ENCODE peak calls at places on chromosomes 2 and 18, in nine cellular contexts. One of them, this sample, is unnamed.

GRCh38 chr2:239202836-239203235 is 198.0 kb downstream of the HDAC4 start:
- DNase-seq in aorta: peak
- DNase-seq in putamen: no peak
- DNase-seq in effector memory CD8-positive, alpha-beta T cell: no peak
- DNase-seq in pons: no peak
- DNase-seq in DMS 273 treated with DMSO at 0.1 percent for 48 hours: no peak
- DNase-seq in right lobe of liver: peak
- DNase-seq in Kasumi-1: no peak
- DNase-seq in cardiac fibroblast: no peak
- DNase-seq in this sample: no peak

GRCh38 chr2:160140471-160140870 is 59.6 kb downstream of the ITGB6 start:
- DNase-seq in aorta: no peak
- DNase-seq in putamen: no peak
- DNase-seq in effector memory CD8-positive, alpha-beta T cell: no peak
- DNase-seq in pons: no peak
- DNase-seq in DMS 273 treated with DMSO at 0.1 percent for 48 hours: no peak
- DNase-seq in right lobe of liver: no peak
- DNase-seq in Kasumi-1: no peak
- DNase-seq in cardiac fibroblast: no peak
- DNase-seq in this sample: no peak

GRCh38 chr18:13416848-13417247 is 198.3 kb downstream of the LDLRAD4 start:
- DNase-seq in aorta: no peak
- DNase-seq in putamen: peak
- DNase-seq in effector memory CD8-positive, alpha-beta T cell: no peak
- DNase-seq in pons: no peak
- DNase-seq in DMS 273 treated with DMSO at 0.1 percent for 48 hours: no peak
- DNase-seq in right lobe of liver: no peak
- DNase-seq in Kasumi-1: no peak
- DNase-seq in cardiac fibroblast: no peak
- DNase-seq in this sample: peak

GRCh38 chr2:66431840-66432511 is 2.9 kb upstream of the MEIS1 start:
- DNase-seq in aorta: no peak
- DNase-seq in putamen: no peak
- DNase-seq in effector memory CD8-positive, alpha-beta T cell: no peak
- DNase-seq in pons: no peak
- DNase-seq in DMS 273 treated with DMSO at 0.1 percent for 48 hours: no peak
- DNase-seq in right lobe of liver: peak
- DNase-seq in Kasumi-1: no peak
- DNase-seq in cardiac fibroblast: no peak
- DNase-seq in this sample: no peak

GRCh38 chr2:193561054-193561453 is 1366.3 kb upstream of the TMEFF2 start:
- DNase-seq in aorta: no peak
- DNase-seq in putamen: no peak
- DNase-seq in effector memory CD8-positive, alpha-beta T cell: no peak
- DNase-seq in pons: no peak
- DNase-seq in DMS 273 treated with DMSO at 0.1 percent for 48 hours: no peak
- DNase-seq in right lobe of liver: no peak
- DNase-seq in Kasumi-1: no peak
- DNase-seq in cardiac fibroblast: no peak
- DNase-seq in this sample: no peak

GRCh38 chr2:230937362-230937761 is 12.3 kb upstream of the GPR55 start:
- DNase-seq in aorta: no peak
- DNase-seq in putamen: no peak
- DNase-seq in effector memory CD8-positive, alpha-beta T cell: no peak
- DNase-seq in pons: no peak
- DNase-seq in DMS 273 treated with DMSO at 0.1 percent for 48 hours: no peak
- DNase-seq in right lobe of liver: no peak
- DNase-seq in Kasumi-1: no peak
- DNase-seq in cardiac fibroblast: no peak
- DNase-seq in this sample: no peak

GRCh38 chr18:43590182-43590903 is 313.1 kb upstream of the SYT4 start:
- DNase-seq in aorta: peak
- DNase-seq in putamen: no peak
- DNase-seq in effector memory CD8-positive, alpha-beta T cell: no peak
- DNase-seq in pons: no peak
- DNase-seq in DMS 273 treated with DMSO at 0.1 percent for 48 hours: no peak
- DNase-seq in right lobe of liver: no peak
- DNase-seq in Kasumi-1: no peak
- DNase-seq in cardiac fibroblast: no peak
- DNase-seq in this sample: no peak

GRCh38 chr2:69638630-69639029 is 4.9 kb downstream of the AAK1 start:
- DNase-seq in aorta: no peak
- DNase-seq in putamen: no peak
- DNase-seq in effector memory CD8-positive, alpha-beta T cell: no peak
- DNase-seq in pons: no peak
- DNase-seq in DMS 273 treated with DMSO at 0.1 percent for 48 hours: no peak
- DNase-seq in right lobe of liver: no peak
- DNase-seq in Kasumi-1: no peak
- DNase-seq in cardiac fibroblast: no peak
- DNase-seq in this sample: no peak

GRCh38 chr18:35087726-35088125 is 46.5 kb downstream of the MAPRE2 start:
- DNase-seq in aorta: no peak
- DNase-seq in putamen: no peak
- DNase-seq in effector memory CD8-positive, alpha-beta T cell: no peak
- DNase-seq in pons: no peak
- DNase-seq in DMS 273 treated with DMSO at 0.1 percent for 48 hours: no peak
- DNase-seq in right lobe of liver: no peak
- DNase-seq in Kasumi-1: no peak
- DNase-seq in cardiac fibroblast: no peak
- DNase-seq in this sample: no peak

GRCh38 chr18:29741481-29741880 is 1301.1 kb downstream of the DSC3 start:
- DNase-seq in aorta: no peak
- DNase-seq in putamen: no peak
- DNase-seq in effector memory CD8-positive, alpha-beta T cell: no peak
- DNase-seq in pons: no peak
- DNase-seq in DMS 273 treated with DMSO at 0.1 percent for 48 hours: no peak
- DNase-seq in right lobe of liver: no peak
- DNase-seq in Kasumi-1: no peak
- DNase-seq in cardiac fibroblast: no peak
- DNase-seq in this sample: no peak

GRCh38 chr2:233489666-233490065 is 76.9 kb downstream of the USP40 start:
- DNase-seq in aorta: no peak
- DNase-seq in putamen: no peak
- DNase-seq in effector memory CD8-positive, alpha-beta T cell: no peak
- DNase-seq in pons: peak
- DNase-seq in DMS 273 treated with DMSO at 0.1 percent for 48 hours: no peak
- DNase-seq in right lobe of liver: no peak
- DNase-seq in Kasumi-1: no peak
- DNase-seq in cardiac fibroblast: peak
- DNase-seq in this sample: no peak

GRCh38 chr2:237596518-237596855 is 6.0 kb upstream of the RAB17 start:
- DNase-seq in aorta: peak
- DNase-seq in putamen: no peak
- DNase-seq in effector memory CD8-positive, alpha-beta T cell: no peak
- DNase-seq in pons: no peak
- DNase-seq in DMS 273 treated with DMSO at 0.1 percent for 48 hours: no peak
- DNase-seq in right lobe of liver: no peak
- DNase-seq in Kasumi-1: no peak
- DNase-seq in cardiac fibroblast: no peak
- DNase-seq in this sample: no peak

GRCh38 chr2:126674075-126674744 is 18.3 kb downstream of the GYPC start:
- DNase-seq in aorta: peak
- DNase-seq in putamen: no peak
- DNase-seq in effector memory CD8-positive, alpha-beta T cell: no peak
- DNase-seq in pons: no peak
- DNase-seq in DMS 273 treated with DMSO at 0.1 percent for 48 hours: no peak
- DNase-seq in right lobe of liver: no peak
- DNase-seq in Kasumi-1: no peak
- DNase-seq in cardiac fibroblast: no peak
- DNase-seq in this sample: no peak

GRCh38 chr2:176105078-176105726 is 1.9 kb upstream of the HOXD11 start:
- DNase-seq in aorta: no peak
- DNase-seq in putamen: no peak
- DNase-seq in effector memory CD8-positive, alpha-beta T cell: no peak
- DNase-seq in pons: no peak
- DNase-seq in DMS 273 treated with DMSO at 0.1 percent for 48 hours: no peak
- DNase-seq in right lobe of liver: no peak
- DNase-seq in Kasumi-1: no peak
- DNase-seq in cardiac fibroblast: no peak
- DNase-seq in this sample: no peak

GRCh38 chr2:232260075-232260474 is 118.5 kb upstream of the ALPP start:
- DNase-seq in aorta: no peak
- DNase-seq in putamen: no peak
- DNase-seq in effector memory CD8-positive, alpha-beta T cell: no peak
- DNase-seq in pons: no peak
- DNase-seq in DMS 273 treated with DMSO at 0.1 percent for 48 hours: no peak
- DNase-seq in right lobe of liver: no peak
- DNase-seq in Kasumi-1: peak
- DNase-seq in cardiac fibroblast: peak
- DNase-seq in this sample: peak

GRCh38 chr18:70426818-70427217 is 138.0 kb downstream of the SOCS6 start:
- DNase-seq in aorta: no peak
- DNase-seq in putamen: no peak
- DNase-seq in effector memory CD8-positive, alpha-beta T cell: no peak
- DNase-seq in pons: no peak
- DNase-seq in DMS 273 treated with DMSO at 0.1 percent for 48 hours: no peak
- DNase-seq in right lobe of liver: no peak
- DNase-seq in Kasumi-1: no peak
- DNase-seq in cardiac fibroblast: no peak
- DNase-seq in this sample: no peak

GRCh38 chr2:230219419-230220331 is at the start of gene SP110:
- DNase-seq in aorta: peak
- DNase-seq in putamen: peak
- DNase-seq in effector memory CD8-positive, alpha-beta T cell: peak
- DNase-seq in pons: peak
- DNase-seq in DMS 273 treated with DMSO at 0.1 percent for 48 hours: peak
- DNase-seq in right lobe of liver: peak
- DNase-seq in Kasumi-1: peak
- DNase-seq in cardiac fibroblast: peak
- DNase-seq in this sample: peak

GRCh38 chr18:58565021-58565420 is 63.9 kb downstream of the ALPK2 start:
- DNase-seq in aorta: no peak
- DNase-seq in putamen: peak
- DNase-seq in effector memory CD8-positive, alpha-beta T cell: no peak
- DNase-seq in pons: peak
- DNase-seq in DMS 273 treated with DMSO at 0.1 percent for 48 hours: no peak
- DNase-seq in right lobe of liver: no peak
- DNase-seq in Kasumi-1: no peak
- DNase-seq in cardiac fibroblast: no peak
- DNase-seq in this sample: no peak

GRCh38 chr18:45567123-45567522 is 48.2 kb upstream of the SLC14A2 start:
- DNase-seq in aorta: no peak
- DNase-seq in putamen: no peak
- DNase-seq in effector memory CD8-positive, alpha-beta T cell: no peak
- DNase-seq in pons: no peak
- DNase-seq in DMS 273 treated with DMSO at 0.1 percent for 48 hours: no peak
- DNase-seq in right lobe of liver: no peak
- DNase-seq in Kasumi-1: no peak
- DNase-seq in cardiac fibroblast: peak
- DNase-seq in this sample: no peak

GRCh38 chr2:144975881-144976280 is 456.0 kb upstream of the ZEB2 start:
- DNase-seq in aorta: no peak
- DNase-seq in putamen: peak
- DNase-seq in effector memory CD8-positive, alpha-beta T cell: no peak
- DNase-seq in pons: peak
- DNase-seq in DMS 273 treated with DMSO at 0.1 percent for 48 hours: no peak
- DNase-seq in right lobe of liver: no peak
- DNase-seq in Kasumi-1: no peak
- DNase-seq in cardiac fibroblast: no peak
- DNase-seq in this sample: no peak

GRCh38 chr18:49486617-49486958 is 446 bp downstream of the C18orf32 start:
- DNase-seq in aorta: no peak
- DNase-seq in putamen: peak
- DNase-seq in effector memory CD8-positive, alpha-beta T cell: no peak
- DNase-seq in pons: peak
- DNase-seq in DMS 273 treated with DMSO at 0.1 percent for 48 hours: peak
- DNase-seq in right lobe of liver: no peak
- DNase-seq in Kasumi-1: peak
- DNase-seq in cardiac fibroblast: no peak
- DNase-seq in this sample: no peak

GRCh38 chr2:122055541-122055940 is 300.1 kb downstream of the TSN start:
- DNase-seq in aorta: no peak
- DNase-seq in putamen: no peak
- DNase-seq in effector memory CD8-positive, alpha-beta T cell: no peak
- DNase-seq in pons: no peak
- DNase-seq in DMS 273 treated with DMSO at 0.1 percent for 48 hours: no peak
- DNase-seq in right lobe of liver: no peak
- DNase-seq in Kasumi-1: no peak
- DNase-seq in cardiac fibroblast: peak
- DNase-seq in this sample: no peak

GRCh38 chr2:224479826-224480225 is 77.9 kb upstream of the FAM124B start:
- DNase-seq in aorta: no peak
- DNase-seq in putamen: no peak
- DNase-seq in effector memory CD8-positive, alpha-beta T cell: no peak
- DNase-seq in pons: no peak
- DNase-seq in DMS 273 treated with DMSO at 0.1 percent for 48 hours: no peak
- DNase-seq in right lobe of liver: no peak
- DNase-seq in Kasumi-1: no peak
- DNase-seq in cardiac fibroblast: no peak
- DNase-seq in this sample: no peak

GRCh38 chr2:105760191-105760590 is 15.5 kb downstream of the NCK2 start:
- DNase-seq in aorta: no peak
- DNase-seq in putamen: no peak
- DNase-seq in effector memory CD8-positive, alpha-beta T cell: no peak
- DNase-seq in pons: no peak
- DNase-seq in DMS 273 treated with DMSO at 0.1 percent for 48 hours: no peak
- DNase-seq in right lobe of liver: no peak
- DNase-seq in Kasumi-1: no peak
- DNase-seq in cardiac fibroblast: no peak
- DNase-seq in this sample: no peak

GRCh38 chr2:172091626-172092566 is 6.6 kb downstream of the DLX1 start:
- DNase-seq in aorta: no peak
- DNase-seq in putamen: no peak
- DNase-seq in effector memory CD8-positive, alpha-beta T cell: no peak
- DNase-seq in pons: no peak
- DNase-seq in DMS 273 treated with DMSO at 0.1 percent for 48 hours: no peak
- DNase-seq in right lobe of liver: no peak
- DNase-seq in Kasumi-1: no peak
- DNase-seq in cardiac fibroblast: no peak
- DNase-seq in this sample: no peak

GRCh38 chr2:96321230-96322103 is 3.6 kb upstream of the ITPRIPL1 start:
- DNase-seq in aorta: peak
- DNase-seq in putamen: no peak
- DNase-seq in effector memory CD8-positive, alpha-beta T cell: peak
- DNase-seq in pons: no peak
- DNase-seq in DMS 273 treated with DMSO at 0.1 percent for 48 hours: peak
- DNase-seq in right lobe of liver: peak
- DNase-seq in Kasumi-1: peak
- DNase-seq in cardiac fibroblast: peak
- DNase-seq in this sample: peak

GRCh38 chr2:164617466-164617865 is 3.8 kb downstream of the GRB14 start:
- DNase-seq in aorta: no peak
- DNase-seq in putamen: no peak
- DNase-seq in effector memory CD8-positive, alpha-beta T cell: no peak
- DNase-seq in pons: no peak
- DNase-seq in DMS 273 treated with DMSO at 0.1 percent for 48 hours: no peak
- DNase-seq in right lobe of liver: no peak
- DNase-seq in Kasumi-1: no peak
- DNase-seq in cardiac fibroblast: peak
- DNase-seq in this sample: peak

GRCh38 chr2:30664761-30665358 is 142.4 kb downstream of the CAPN13 start:
- DNase-seq in aorta: peak
- DNase-seq in putamen: no peak
- DNase-seq in effector memory CD8-positive, alpha-beta T cell: no peak
- DNase-seq in pons: no peak
- DNase-seq in DMS 273 treated with DMSO at 0.1 percent for 48 hours: peak
- DNase-seq in right lobe of liver: no peak
- DNase-seq in Kasumi-1: peak
- DNase-seq in cardiac fibroblast: peak
- DNase-seq in this sample: peak

GRCh38 chr2:27351802-27352598 is 4.6 kb downstream of the GTF3C2 start:
- DNase-seq in aorta: no peak
- DNase-seq in putamen: no peak
- DNase-seq in effector memory CD8-positive, alpha-beta T cell: no peak
- DNase-seq in pons: no peak
- DNase-seq in DMS 273 treated with DMSO at 0.1 percent for 48 hours: no peak
- DNase-seq in right lobe of liver: no peak
- DNase-seq in Kasumi-1: no peak
- DNase-seq in cardiac fibroblast: no peak
- DNase-seq in this sample: no peak

GRCh38 chr2:201680743-201681142 is 17.7 kb downstream of the MPP4 start:
- DNase-seq in aorta: no peak
- DNase-seq in putamen: no peak
- DNase-seq in effector memory CD8-positive, alpha-beta T cell: no peak
- DNase-seq in pons: no peak
- DNase-seq in DMS 273 treated with DMSO at 0.1 percent for 48 hours: no peak
- DNase-seq in right lobe of liver: no peak
- DNase-seq in Kasumi-1: no peak
- DNase-seq in cardiac fibroblast: no peak
- DNase-seq in this sample: peak

GRCh38 chr2:45626387-45627010 is 15.4 kb upstream of the SRBD1 start:
- DNase-seq in aorta: no peak
- DNase-seq in putamen: no peak
- DNase-seq in effector memory CD8-positive, alpha-beta T cell: no peak
- DNase-seq in pons: no peak
- DNase-seq in DMS 273 treated with DMSO at 0.1 percent for 48 hours: no peak
- DNase-seq in right lobe of liver: no peak
- DNase-seq in Kasumi-1: no peak
- DNase-seq in cardiac fibroblast: no peak
- DNase-seq in this sample: no peak

This sample was measured in dermis blood vessel endothelial cell.